ENCODE peak calls at places on chromosomes 16 and 17, in five cellular contexts. Q, A, G, E and W are unnamed samples. For H3K4me1, the result is how much of the 10 kb centered on the place peaks cover.

GRCh38 chr17:321386-321941 is 31.1 kb downstream of the RPH3AL start:
- DNase-seq in Q (no peak), A (no peak), G (no peak), E (no peak), W (no peak)

GRCh38 chr16:50309527-50310307 is 43.4 kb downstream of the ADCY7 start:
- DNase-seq in Q (no peak), A (no peak), G (peak), E (no peak), W (no peak)

GRCh38 chr16:74601131-74601871 is 5.6 kb downstream of the GLG1 start:
- DNase-seq in Q (no peak), A (no peak), G (no peak), E (no peak), W (peak)

GRCh38 chr17:57121308-57122042 is 36.4 kb downstream of the AKAP1 start:
- DNase-seq in Q (no peak), A (no peak), G (no peak), E (no peak), W (no peak)

GRCh38 chr17:50052241-50052788 is 3.6 kb upstream of the ITGA3 start:
- DNase-seq in Q (peak), A (no peak), G (no peak), E (no peak), W (no peak)

GRCh38 chr17:80785477-80786178 is 206.0 kb upstream of the CHMP6 start:
- DNase-seq in Q (no peak), A (peak), G (no peak), E (no peak), W (no peak)

GRCh38 chr17:39212200-39212810 is 12.2 kb downstream of the RPL19 start:
- DNase-seq in Q (no peak), A (no peak), G (no peak), E (no peak), W (no peak)

GRCh38 chr17:40038882-40039513 is 15.2 kb downstream of the MED24 start:
- DNase-seq in Q (peak), A (peak), G (peak), E (no peak), W (peak)

GRCh38 chr17:6413073-6413472 is 21.8 kb downstream of the AIPL1 start:
- DNase-seq in Q (no peak), A (no peak), G (no peak), E (no peak), W (no peak)

GRCh38 chr17:73541111-73541510 is 103.1 kb downstream of the SDK2 start:
- DNase-seq in Q (no peak), A (no peak), G (no peak), E (no peak), W (no peak)

GRCh38 chr17:41680426-41681040 is 8.2 kb upstream of the EIF1 start:
- DNase-seq in Q (no peak), A (no peak), G (no peak), E (no peak), W (no peak)

GRCh38 chr17:8125196-8125946 is 1.5 kb upstream of the HES7 start:
- DNase-seq in Q (peak), A (no peak), G (no peak), E (peak), W (peak)
- H3K4me1 ChIP-seq in Q (under half), A (half or more), G (half or more), E (under half), W (half or more)

GRCh38 chr17:60905709-60906108 is 228.1 kb downstream of the BCAS3 start:
- DNase-seq in Q (no peak), A (no peak), G (no peak), E (no peak), W (no peak)

GRCh38 chr17:60908324-60908723 is 230.7 kb downstream of the BCAS3 start:
- DNase-seq in Q (no peak), A (no peak), G (no peak), E (no peak), W (no peak)

GRCh38 chr17:60910415-60910814 is 232.8 kb downstream of the BCAS3 start:
- DNase-seq in Q (no peak), A (no peak), G (no peak), E (no peak), W (no peak)

GRCh38 chr17:60914078-60914477 is 236.4 kb downstream of the BCAS3 start:
- DNase-seq in Q (no peak), A (no peak), G (no peak), E (no peak), W (no peak)

GRCh38 chr17:60909405-60909804 is 231.8 kb downstream of the BCAS3 start:
- DNase-seq in Q (no peak), A (no peak), G (no peak), E (no peak), W (no peak)
- TF ChIP-seq POLR2A in Q (no peak), A (no peak), G (no peak), E (no peak), W (no peak)

DNA sequence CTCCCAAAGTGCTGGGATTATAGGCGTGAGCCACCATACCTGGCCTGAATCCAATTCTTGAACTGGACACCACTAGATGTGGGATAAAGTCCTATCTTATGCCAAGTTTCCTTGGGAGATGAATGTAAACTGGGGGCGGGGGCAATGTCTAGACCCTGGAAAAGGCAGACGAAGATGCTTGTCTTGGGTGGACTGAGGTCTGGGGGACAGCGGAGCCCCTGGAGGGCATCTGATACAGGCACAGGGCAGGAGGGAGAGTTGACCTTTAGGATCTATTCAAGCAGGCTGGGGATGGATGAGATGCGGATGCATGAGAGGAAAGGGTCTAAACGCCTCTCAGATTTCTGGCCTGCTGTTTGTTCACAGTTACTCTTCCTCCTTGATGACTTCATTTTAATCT is 11.7 kb downstream of the C1QTNF1 start:
- DNase-seq in Q (no peak), A (no peak), G (no peak), E (no peak), W (no peak)
- H3K4me1 ChIP-seq in Q (under half), A (half or more), G (under half), E (under half), W (under half)

GRCh38 chr16:85612191-85612800 is 826 bp upstream of the GSE1 start:
- DNase-seq in Q (peak), A (peak), G (peak), E (no peak), W (peak)
- TF ChIP-seq POLR2A in Q (peak), A (no peak), G (no peak), E (no peak), W (no peak)